ENCODE peak calls at places on chromosome 21, in seven cellular contexts. N is H54, D is A549, G is esophagus squamous epithelium, A is Peyer's patch, F is spleen, X is sigmoid colon. L is an unnamed sample.

GRCh38 chr21:35100351-35100771 is 51.3 kb upstream of the RUNX1 start:
- DNase-seq in N (no peak), D (no peak), G (no peak), A (no peak), F (no peak), X (no peak), L (no peak)

GRCh38 chr21:36103434-36103833 is 31.4 kb upstream of the CBR3 start:
- DNase-seq in N (no peak), D (no peak), G (no peak), A (no peak), F (no peak), X (no peak), L (no peak)

GRCh38 chr21:43269981-43270670 is 101.3 kb downstream of the CRYAA start:
- DNase-seq in N (no peak), D (no peak), G (no peak), A (no peak), F (peak), X (no peak), L (no peak)

GRCh38 chr21:35713914-35714313 is 346.4 kb downstream of the SETD4 start:
- DNase-seq in N (no peak), D (no peak), G (no peak), A (no peak), F (no peak), X (no peak), L (no peak)

GRCh38 chr21:36699026-36699545 is at the start of gene SIM2:
- DNase-seq in N (no peak), D (peak), G (no peak), A (no peak), F (no peak), X (no peak), L (no peak)

GRCh38 chr21:14215971-14216621 is at the start of gene RBM11:
- DNase-seq in N (no peak), D (peak), G (peak), A (peak), F (peak), X (peak), L (peak)

GRCh38 chr21:42547906-42548365 is 34.3 kb downstream of the SLC37A1 start:
- DNase-seq in N (no peak), D (no peak), G (no peak), A (peak), F (no peak), X (peak), L (no peak)

GRCh38 chr21:36945496-36946138 is 20.9 kb downstream of the HLCS start:
- DNase-seq in N (no peak), D (no peak), G (no peak), A (no peak), F (no peak), X (no peak), L (no peak)

GRCh38 chr21:15383588-15383987 is 318.8 kb upstream of the NRIP1 start:
- DNase-seq in N (no peak), D (no peak), G (no peak), A (no peak), F (no peak), X (no peak), L (no peak)

GRCh38 chr21:35829014-35829525 is 231.3 kb downstream of the SETD4 start:
- DNase-seq in N (no peak), D (no peak), G (no peak), A (no peak), F (no peak), X (no peak), L (no peak)

GRCh38 chr21:40615503-40616376 is 231.2 kb downstream of the DSCAM start:
- DNase-seq in N (no peak), D (no peak), G (no peak), A (no peak), F (no peak), X (no peak), L (no peak)

GRCh38 chr21:42579456-42580075 is 65.9 kb downstream of the SLC37A1 start:
- DNase-seq in N (no peak), D (no peak), G (no peak), A (peak), F (peak), X (peak), L (no peak)

GRCh38 chr21:14114251-14114650 is 96.5 kb downstream of the LIPI start:
- DNase-seq in N (no peak), D (no peak), G (no peak), A (no peak), F (no peak), X (no peak), L (no peak)

GRCh38 chr21:17688912-17689874 is 76.5 kb upstream of the BTG3 start:
- DNase-seq in N (no peak), D (peak), G (no peak), A (peak), F (peak), X (no peak), L (no peak)

GRCh38 chr21:29155118-29155932 is 24.9 kb downstream of the MAP3K7CL start:
- DNase-seq in N (peak), D (no peak), G (no peak), A (peak), F (no peak), X (peak), L (no peak)

GRCh38 chr21:14691924-14692323 is 145.8 kb upstream of the SAMSN1 start:
- DNase-seq in N (no peak), D (no peak), G (no peak), A (no peak), F (no peak), X (no peak), L (no peak)

GRCh38 chr21:36589352-36589971 is 109.5 kb upstream of the SIM2 start:
- DNase-seq in N (peak), D (peak), G (no peak), A (no peak), F (no peak), X (no peak), L (peak)

GRCh38 chr21:16455978-16456377 is 726.2 kb downstream of the USP25 start:
- DNase-seq in N (no peak), D (no peak), G (no peak), A (no peak), F (no peak), X (no peak), L (no peak)

GRCh38 chr21:15968911-15969310 is 239.1 kb downstream of the USP25 start:
- DNase-seq in N (no peak), D (no peak), G (no peak), A (no peak), F (no peak), X (no peak), L (no peak)

GRCh38 chr21:42527489-42528158 is 14.0 kb downstream of the SLC37A1 start:
- DNase-seq in N (no peak), D (no peak), G (no peak), A (no peak), F (no peak), X (no peak), L (no peak)

DNA sequence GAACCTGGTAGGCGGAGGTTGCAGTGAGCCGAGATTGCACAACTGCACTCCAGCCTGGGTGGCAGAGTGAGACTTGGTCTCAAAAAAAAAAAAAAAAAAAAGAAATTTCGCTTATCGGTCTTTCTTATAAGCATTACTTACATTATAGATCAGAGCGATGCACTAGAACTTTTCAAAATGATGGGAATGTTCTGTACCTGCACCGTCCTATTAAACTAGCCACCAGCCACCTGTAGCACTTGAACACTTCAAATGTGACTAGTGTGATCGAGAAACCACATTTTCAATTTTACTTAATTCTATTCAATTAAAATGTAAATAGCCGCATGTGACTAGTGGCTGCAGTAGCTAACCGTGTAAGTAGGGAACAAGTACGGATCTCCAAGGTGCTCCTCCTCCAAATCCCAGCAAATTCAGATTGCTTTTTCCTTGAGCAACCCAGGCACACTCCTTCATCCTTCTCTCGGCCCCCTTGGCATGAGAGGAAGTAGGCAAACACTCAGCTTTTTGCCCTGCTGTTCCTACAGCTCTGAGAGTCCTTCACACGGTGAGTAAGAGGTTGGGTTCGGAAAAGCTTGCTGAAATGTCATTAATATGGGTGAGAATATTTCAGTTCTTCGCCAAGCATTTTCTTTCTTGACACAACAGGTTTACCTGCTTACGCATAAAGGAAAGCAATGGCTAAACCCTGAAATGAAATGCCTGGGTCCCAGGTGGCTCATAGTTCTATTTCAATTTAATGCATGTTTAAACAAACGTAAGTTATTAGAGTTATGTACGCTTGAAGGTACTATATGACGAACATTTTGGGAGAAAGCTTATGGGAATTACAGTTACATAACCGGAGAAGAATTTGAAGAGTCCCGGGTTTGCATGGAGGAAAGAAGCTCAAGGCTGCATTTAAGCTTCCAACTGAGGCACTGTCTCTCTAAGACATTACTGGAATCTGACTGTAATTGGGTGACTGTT is 69.5 kb upstream of the HUNK start:
- DNase-seq in N (no peak), D (no peak), G (no peak), A (no peak), F (no peak), X (no peak), L (no peak)
- TF ChIP-seq POLR2A in N (no peak), D (no peak), G (no peak), A (no peak), F (no peak), X (no peak), L (no peak)

GRCh38 chr21:27246741-27247140 is 279.9 kb upstream of the ADAMTS5 start:
- DNase-seq in N (peak), D (no peak), G (no peak), A (no peak), F (no peak), X (no peak), L (no peak)
- TF ChIP-seq POLR2A in N (no peak), D (no peak), G (no peak), A (no peak), F (no peak), X (no peak), L (no peak)

DNA sequence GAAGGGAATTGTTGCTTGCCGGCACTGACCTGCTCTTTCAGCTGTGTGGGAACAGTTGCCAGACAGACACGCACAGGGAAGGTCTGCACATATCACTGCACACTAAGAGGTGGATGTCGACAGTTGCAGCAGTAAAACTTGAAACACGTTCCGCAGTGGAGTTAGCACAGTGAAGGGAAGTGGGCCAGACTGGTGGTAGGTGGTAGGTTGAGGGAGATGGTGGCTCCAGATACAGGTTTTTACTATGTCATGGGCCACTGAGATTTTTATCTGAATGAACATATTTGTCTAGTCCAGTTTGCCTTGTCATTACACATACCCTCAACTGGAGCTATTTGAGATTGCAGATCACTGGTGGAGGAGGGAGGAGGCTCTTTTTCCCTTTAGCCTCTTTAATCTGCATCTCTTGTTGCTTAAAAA is 13.5 kb downstream of the MRPS6 start:
- DNase-seq in N (no peak), D (no peak), G (no peak), A (no peak), F (no peak), X (no peak), L (peak)
- TF ChIP-seq POLR2A in N (no peak), D (no peak), G (no peak), A (no peak), F (no peak), X (no peak), L (no peak)

DNA sequence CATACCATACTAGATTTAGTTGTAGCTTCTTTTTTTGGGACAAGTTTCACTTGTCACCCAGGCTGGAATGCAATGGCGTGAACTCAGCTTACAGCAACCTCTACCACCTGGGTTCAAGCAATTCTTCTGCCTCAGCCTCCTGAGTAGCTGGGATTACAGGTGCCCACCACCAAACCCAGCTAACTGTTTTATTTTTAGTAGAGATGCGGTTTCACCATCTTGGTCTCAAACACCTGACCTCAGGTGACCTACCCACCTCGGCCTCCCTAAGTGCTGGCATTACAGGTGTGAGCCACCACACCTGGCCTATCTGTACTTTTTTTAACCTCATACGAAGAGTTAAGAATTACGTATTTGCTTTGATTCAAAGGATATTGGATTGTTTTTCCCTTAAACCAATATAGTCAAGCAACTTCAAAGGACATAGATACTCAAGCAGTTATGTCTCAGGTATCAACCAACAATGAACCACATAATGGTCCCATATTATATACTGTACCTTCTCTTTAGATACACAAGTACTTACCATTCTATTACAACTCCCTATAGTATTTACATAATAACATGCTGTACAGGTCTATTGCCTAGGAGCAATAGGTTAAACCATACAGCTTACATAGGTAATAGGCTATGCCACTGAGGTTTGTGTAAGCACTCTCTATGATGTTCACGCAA is 7.5 kb downstream of the HMGN1 start:
- DNase-seq in N (no peak), D (no peak), G (no peak), A (no peak), F (no peak), X (no peak), L (no peak)
- TF ChIP-seq POLR2A in N (no peak), D (no peak), G (no peak), A (no peak), F (no peak), X (no peak), L (peak)

DNA sequence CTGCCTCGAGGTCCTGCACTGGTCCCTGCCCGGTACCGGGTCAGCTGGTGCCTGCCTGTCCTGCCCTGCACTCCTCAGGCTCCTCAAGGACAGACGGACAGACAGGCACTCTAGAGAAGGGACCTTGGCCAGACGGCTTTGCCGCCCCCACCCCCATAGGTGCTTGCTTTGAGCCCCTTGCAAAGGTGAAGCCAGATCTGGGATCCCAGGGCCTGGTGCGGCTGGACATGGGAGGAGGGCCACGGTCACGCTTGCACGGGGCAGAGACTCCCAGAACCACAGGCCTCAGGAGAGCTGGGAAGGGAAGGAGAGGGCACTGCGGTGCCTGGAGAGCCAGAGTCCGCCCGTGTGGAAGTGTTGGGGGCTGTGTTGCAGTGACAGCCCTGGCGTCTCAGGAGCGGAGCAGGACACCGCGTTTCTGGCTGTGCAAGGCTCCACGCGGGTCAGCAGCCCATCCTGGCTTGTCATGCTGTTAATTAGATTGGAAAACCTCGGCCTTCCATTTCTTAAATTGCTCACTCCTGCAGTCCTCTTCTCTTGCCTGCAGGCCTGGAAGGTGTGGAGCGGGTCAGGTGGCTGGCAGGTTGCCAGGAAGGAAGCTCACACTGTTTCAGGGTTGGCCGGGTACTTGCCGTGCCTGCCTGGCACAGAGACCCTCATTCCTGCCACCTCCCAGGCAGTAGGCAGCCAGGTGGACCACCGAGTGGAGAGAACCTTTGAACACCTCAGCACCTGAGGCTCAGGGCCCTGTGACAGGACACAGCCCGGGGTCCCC is 16.3 kb downstream of the COL18A1 start:
- DNase-seq in N (no peak), D (peak), G (no peak), A (no peak), F (peak), X (peak), L (peak)
- TF ChIP-seq POLR2A in N (no peak), D (no peak), G (no peak), A (no peak), F (no peak), X (no peak), L (no peak)

DNA sequence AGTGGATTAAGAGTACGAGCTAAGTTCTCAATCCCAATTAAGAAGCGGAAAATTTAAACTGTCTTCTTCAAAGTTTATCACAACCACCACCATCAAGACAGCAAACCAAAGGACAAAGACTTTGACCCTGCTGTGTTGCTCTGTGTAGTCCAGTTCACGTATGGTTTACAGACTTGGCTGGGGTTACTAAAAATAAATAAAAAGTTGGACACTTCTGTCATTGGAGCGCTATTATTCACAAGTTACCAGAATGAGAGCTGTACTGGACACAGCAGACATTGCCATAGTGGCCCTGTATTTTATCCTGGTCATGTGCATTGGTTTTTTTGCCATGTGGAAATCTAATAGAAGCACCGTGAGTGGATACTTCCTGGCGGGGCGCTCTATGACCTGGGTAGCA is 21.6 kb downstream of the MRPS6 start:
- DNase-seq in N (no peak), D (no peak), G (no peak), A (no peak), F (no peak), X (no peak), L (no peak)
- TF ChIP-seq POLR2A in N (no peak), D (no peak), G (no peak), A (no peak), F (no peak), X (no peak), L (no peak)

GRCh38 chr21:26127073-26127814 is 43.3 kb downstream of the APP start:
- DNase-seq in N (no peak), D (no peak), G (no peak), A (no peak), F (no peak), X (no peak), L (no peak)

GRCh38 chr21:26126168-26126553 is 44.4 kb downstream of the APP start:
- DNase-seq in N (no peak), D (no peak), G (no peak), A (no peak), F (no peak), X (no peak), L (no peak)

GRCh38 chr21:26131554-26131953 is 39.0 kb downstream of the APP start:
- DNase-seq in N (no peak), D (no peak), G (no peak), A (no peak), F (no peak), X (no peak), L (no peak)

GRCh38 chr21:26127918-26128317 is 42.7 kb downstream of the APP start:
- DNase-seq in N (no peak), D (no peak), G (no peak), A (no peak), F (no peak), X (no peak), L (no peak)

DNA sequence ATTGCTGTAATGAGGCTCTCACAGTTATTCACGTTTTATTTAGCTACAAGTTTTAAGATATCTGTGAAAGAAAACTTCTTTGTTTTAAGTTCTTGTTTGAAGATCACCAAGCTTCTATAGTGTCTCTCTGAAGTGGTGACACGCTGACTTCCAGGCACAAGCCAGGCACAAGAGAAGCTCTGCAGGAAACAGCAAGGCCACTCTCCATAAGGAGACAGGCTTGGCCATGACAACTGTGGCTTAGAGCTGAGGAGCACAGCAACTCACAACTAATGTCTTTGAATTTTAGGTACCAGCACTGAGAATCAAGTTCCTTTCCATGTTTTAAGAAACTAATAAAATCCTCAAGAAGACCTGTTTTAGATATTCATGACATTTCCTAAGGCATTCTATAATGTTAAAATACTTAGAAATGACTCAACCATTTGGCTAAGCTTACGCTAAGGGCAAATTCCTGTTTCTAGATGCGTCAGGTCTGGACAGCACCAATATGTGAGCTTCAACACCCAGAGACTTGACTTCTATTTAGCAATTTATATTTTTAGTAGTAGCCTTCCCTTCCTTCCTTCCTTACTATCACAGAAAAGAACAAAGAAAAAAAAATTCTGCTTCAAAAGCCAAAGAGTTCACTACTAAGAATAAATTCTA is 40.2 kb downstream of the APP start:
- DNase-seq in N (no peak), D (no peak), G (no peak), A (no peak), F (no peak), X (no peak), L (no peak)
- TF ChIP-seq POLR2A in N (no peak), D (no peak), G (no peak), A (no peak), F (no peak), X (no peak), L (no peak)

GRCh38 chr21:46285761-46286667 is at the start of gene YBEY:
- DNase-seq in N (peak), D (peak), G (peak), A (peak), F (peak), X (peak), L (peak)
- TF ChIP-seq POLR2A in N (peak), D (peak), G (no peak), A (peak), F (peak), X (peak), L (peak)